ENCODE peak calls at places on chromosomes 3 and 15, in six cellular contexts. V is sciatic nerve; R is small intestine; U is H7; D is stimulated activated CD8-positive, alpha-beta memory T cell treated with anti-CD3 and anti-CD28 coated beads, Interleukin-12 subunit alpha, Interleukin-12 subunit beta, amount 100 ng/mL, for 1 hour; G is T-cell. K is an unnamed sample.
A peak's percentile ranks its signal among the peaks of the same experiment; 100 is the strongest.

GRCh38 chr3:69012836-69013255 is 638 bp downstream of the EOGT start:
- DNase-seq in V (peak; percentile 71), R (peak; percentile 45), U (peak; percentile 76), D (no peak), G (no peak), K (no peak)

GRCh38 chr15:24678485-24678884 is 2.9 kb downstream of the NPAP1 start:
- DNase-seq in V (no peak), R (no peak), U (no peak), D (no peak), G (no peak), K (no peak)

GRCh38 chr3:86996261-86996955 is 5.5 kb upstream of the VGLL3 start:
- DNase-seq in V (no peak), R (no peak), U (no peak), D (no peak), G (no peak), K (no peak)

GRCh38 chr15:73700041-73700842 is 16.1 kb downstream of the CD276 start:
- DNase-seq in V (peak; percentile 88), R (peak; percentile 84), U (peak; percentile 87), D (peak; percentile 67), G (peak; percentile 68), K (peak; percentile 86)

GRCh38 chr3:112247351-112247750 is 46.7 kb downstream of the SLC9C1 start:
- DNase-seq in V (no peak), R (no peak), U (no peak), D (no peak), G (no peak), K (no peak)

GRCh38 chr3:13580256-13581023 is 31.5 kb downstream of the FBLN2 start:
- DNase-seq in V (peak; percentile 48), R (no peak), U (no peak), D (no peak), G (no peak), K (no peak)

GRCh38 chr3:194893121-194893979 is 207.7 kb downstream of the FAM43A start:
- DNase-seq in V (no peak), R (no peak), U (no peak), D (no peak), G (no peak), K (peak; percentile 52)

GRCh38 chr3:11077466-11077865 is 76.8 kb upstream of the HRH1 start:
- DNase-seq in V (no peak), R (no peak), U (no peak), D (no peak), G (no peak), K (no peak)

GRCh38 chr3:53804697-53805462 is 41.3 kb downstream of the CHDH start:
- DNase-seq in V (peak; percentile 51), R (no peak), U (no peak), D (no peak), G (no peak), K (no peak)

GRCh38 chr3:177447938-177448337 is 250.7 kb upstream of the TBL1XR1 start:
- DNase-seq in V (no peak), R (peak; percentile 86), U (no peak), D (no peak), G (no peak), K (no peak)

GRCh38 chr15:56460947-56461346 is 4.0 kb downstream of the MNS1 start:
- DNase-seq in V (no peak), R (no peak), U (no peak), D (no peak), G (no peak), K (no peak)

GRCh38 chr3:71955549-71956373 is 170.8 kb upstream of the PROK2 start:
- DNase-seq in V (peak; percentile 86), R (peak; percentile 59), U (peak; percentile 58), D (no peak), G (no peak), K (peak; percentile 67)

GRCh38 chr3:112446343-112446742 is 52.9 kb downstream of the BTLA start:
- DNase-seq in V (no peak), R (no peak), U (no peak), D (no peak), G (no peak), K (no peak)

GRCh38 chr3:140206196-140207040 is 271.4 kb downstream of the CLSTN2 start:
- DNase-seq in V (no peak), R (no peak), U (peak; percentile 27), D (no peak), G (no peak), K (no peak)

GRCh38 chr3:133881987-133882825 is 13.5 kb downstream of the RAB6B start:
- DNase-seq in V (no peak), R (peak; percentile 93), U (no peak), D (no peak), G (no peak), K (peak; percentile 53)

GRCh38 chr15:59687831-59688230 is 1.3 kb downstream of the BNIP2 start:
- DNase-seq in V (no peak), R (peak; percentile 57), U (no peak), D (peak; percentile 4), G (peak; percentile 17), K (no peak)

GRCh38 chr3:25725810-25726209 is 57.4 kb downstream of the NGLY1 start:
- DNase-seq in V (no peak), R (no peak), U (no peak), D (no peak), G (no peak), K (no peak)

GRCh38 chr3:104887069-104887468 is 479.6 kb upstream of the ALCAM start:
- DNase-seq in V (no peak), R (no peak), U (no peak), D (no peak), G (no peak), K (no peak)

GRCh38 chr3:178712247-178712646 is 176.0 kb downstream of the KCNMB2 start:
- DNase-seq in V (no peak), R (no peak), U (no peak), D (no peak), G (no peak), K (no peak)

GRCh38 chr3:10774129-10774670 is 41.8 kb upstream of the SLC6A11 start:
- DNase-seq in V (no peak), R (no peak), U (no peak), D (no peak), G (no peak), K (no peak)

GRCh38 chr15:31274496-31275330 is 51.9 kb upstream of the KLF13 start:
- DNase-seq in V (no peak), R (no peak), U (peak; percentile 24), D (no peak), G (no peak), K (no peak)

GRCh38 chr15:77739591-77740378 is 107.1 kb upstream of the LINGO1 start:
- DNase-seq in V (no peak), R (no peak), U (peak; percentile 79), D (no peak), G (no peak), K (no peak)

GRCh38 chr3:136351351-136351750 is 101.2 kb downstream of the PCCB start:
- DNase-seq in V (no peak), R (no peak), U (no peak), D (no peak), G (no peak), K (no peak)

GRCh38 chr3:63927623-63928280 is 15.6 kb upstream of the SCAANT1 start:
- DNase-seq in V (no peak), R (no peak), U (no peak), D (no peak), G (no peak), K (no peak)

K was measured in activated CD8-positive, alpha-beta memory T cell treated with anti-CD3 and anti-CD28 coated beads for 24 hours.